ENCODE peak calls at places on chromosomes 7 and 10, in ten cellular contexts. K, J, Y, W, L, U, D, S, M and F are unnamed samples. For H3K9me3 and H3K36me3, the result is how much of the 10 kb centered on the place peaks cover.

GRCh38 chr7:107089627-107090026 is 45.1 kb downstream of the PRKAR2B start:
- DNase-seq in W (no peak), S (no peak), J (no peak), D (no peak), L (no peak), Y (no peak), M (no peak), K (no peak), U (no peak), F (no peak)

GRCh38 chr7:18566829-18567228 is 71.3 kb downstream of the HDAC9 start:
- DNase-seq in M (no peak), U (no peak), K (no peak), D (no peak), J (no peak), S (no peak), W (no peak), Y (no peak), L (no peak), F (no peak)

GRCh38 chr10:71548494-71548846 is 151.8 kb downstream of the CDH23 start:
- DNase-seq in J (no peak), Y (no peak), W (no peak), L (peak), S (no peak), U (no peak), M (no peak), D (no peak), K (no peak), F (no peak)

GRCh38 chr10:54577682-54578081 is 223.3 kb downstream of the PCDH15 start:
- DNase-seq in L (no peak), U (no peak), D (no peak), W (no peak), J (no peak), Y (no peak), M (no peak), S (no peak), K (no peak), F (no peak)

GRCh38 chr10:66281327-66281726 is 644.5 kb upstream of the LRRTM3 start:
- DNase-seq in D (no peak), M (no peak), J (no peak), Y (no peak), W (no peak), K (no peak), S (no peak), U (no peak), L (no peak), F (no peak)

GRCh38 chr10:110443239-110444008 is 54.3 kb upstream of the DUSP5 start:
- DNase-seq in D (no peak), U (no peak), J (no peak), Y (no peak), S (no peak), L (no peak), M (no peak), K (no peak), W (no peak), F (no peak)

GRCh38 chr10:35268791-35269257 is 67.5 kb upstream of the CCNY start:
- DNase-seq in J (peak), D (no peak), M (no peak), W (no peak), L (no peak), S (no peak), K (no peak), Y (no peak), U (no peak), F (no peak)

GRCh38 chr10:119495061-119495505 is 47.4 kb downstream of the RGS10 start:
- DNase-seq in S (no peak), Y (no peak), W (no peak), K (no peak), U (no peak), J (no peak), M (no peak), D (no peak), L (peak), F (no peak)

GRCh38 chr7:129161524-129161923 is 17.0 kb downstream of the TSPAN33 start:
- DNase-seq in M (no peak), K (no peak), J (no peak), U (no peak), S (no peak), W (no peak), L (no peak), Y (no peak), D (no peak), F (no peak)

GRCh38 chr10:121495719-121496118 is 102.5 kb downstream of the FGFR2 start:
- DNase-seq in S (peak), W (no peak), J (no peak), M (peak), Y (no peak), L (no peak), K (no peak), U (no peak), D (no peak), F (no peak)

GRCh38 chr7:92793656-92794205 is 42.6 kb downstream of the CDK6 start:
- DNase-seq in S (no peak), D (no peak), J (no peak), W (no peak), U (no peak), K (no peak), Y (no peak), L (no peak), M (no peak), F (no peak)

GRCh38 chr10:114876602-114877300 is 55.2 kb downstream of the FHIP2A start:
- DNase-seq in K (peak), W (peak), D (peak), M (peak), L (peak), J (peak), U (peak), S (peak), Y (no peak), F (peak)

GRCh38 chr10:60441515-60441914 is 51.8 kb upstream of the ANK3 start:
- DNase-seq in K (no peak), Y (no peak), S (no peak), L (peak), U (no peak), W (no peak), M (no peak), J (peak), D (no peak), F (no peak)

GRCh38 chr7:66950763-66951162 is 29.7 kb downstream of the TMEM248 start:
- DNase-seq in L (peak), U (no peak), S (no peak), D (no peak), J (peak), M (no peak), Y (no peak), K (no peak), W (peak), F (peak)

GRCh38 chr7:12210179-12211053 is 678 bp upstream of the TMEM106B start:
- DNase-seq in W (peak), K (peak), J (peak), D (no peak), L (no peak), M (peak), Y (no peak), U (peak), S (peak), F (no peak)

DNA sequence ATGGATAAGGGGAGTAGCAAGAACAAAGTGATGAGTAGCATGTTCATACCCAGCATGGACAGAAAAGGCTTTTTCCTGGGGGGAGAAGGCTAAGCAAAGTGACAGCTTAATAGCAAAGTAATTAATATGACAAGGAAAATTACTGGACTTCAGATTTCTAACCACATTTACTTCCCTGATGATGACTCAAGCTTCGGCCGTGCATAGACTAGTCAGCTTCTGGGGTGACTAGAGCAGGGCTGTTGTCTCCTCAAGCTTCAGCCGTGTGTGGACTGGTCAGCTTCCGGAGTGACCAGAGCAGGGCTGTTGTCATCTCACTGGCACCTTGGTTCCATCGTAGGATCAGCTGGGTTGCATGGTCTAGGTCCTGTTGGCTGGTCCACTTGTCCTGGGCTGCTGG is 2.1 kb upstream of the ZNF117 start:
- DNase-seq in M (no peak), L (peak), Y (no peak), D (no peak), U (no peak), W (no peak), S (no peak), J (peak), K (no peak), F (no peak)
- H3K9me3 ChIP-seq in M (under half), L (under half), Y (under half), D (under half), U (under half), W (under half), S (half or more), J (under half), K (under half), F (under half)

GRCh38 chr7:135944753-135945152 is 32.4 kb downstream of the MTPN start:
- DNase-seq in M (no peak), W (no peak), D (no peak), U (no peak), L (no peak), K (no peak), J (no peak), Y (no peak), S (no peak), F (no peak)

GRCh38 chr7:135946289-135947055 is 30.7 kb downstream of the MTPN start:
- DNase-seq in U (no peak), K (no peak), J (no peak), D (no peak), Y (no peak), W (no peak), S (no peak), M (no peak), L (no peak), F (no peak)

GRCh38 chr7:135950972-135951371 is 26.2 kb downstream of the MTPN start:
- DNase-seq in J (no peak), W (no peak), U (no peak), K (no peak), Y (no peak), M (no peak), L (no peak), S (no peak), D (no peak), F (no peak)

GRCh38 chr7:135956393-135956792 is 20.8 kb downstream of the MTPN start:
- DNase-seq in Y (no peak), K (no peak), W (no peak), U (no peak), J (no peak), M (no peak), D (no peak), S (no peak), L (no peak), F (no peak)

DNA sequence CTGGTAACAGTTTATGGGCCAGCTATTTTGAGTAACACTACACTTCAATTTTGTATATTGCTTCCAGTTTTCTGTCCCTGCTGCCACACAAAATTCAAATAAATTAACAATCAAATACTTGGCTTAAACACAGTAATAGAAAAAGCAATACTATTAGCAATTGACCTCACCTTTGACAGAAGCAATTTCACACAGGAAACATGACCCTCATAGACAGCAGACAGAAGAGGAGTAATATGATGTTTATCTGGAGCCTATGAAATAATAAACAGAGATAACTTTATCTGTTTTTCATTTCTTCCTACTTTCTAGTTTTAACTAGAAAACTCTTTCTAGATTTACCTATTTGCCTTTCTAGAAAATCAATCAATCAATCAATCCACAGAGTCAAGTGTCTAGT is 26.7 kb downstream of the MTPN start:
- DNase-seq in S (no peak), D (no peak), M (no peak), L (no peak), K (no peak), Y (no peak), J (no peak), W (no peak), U (no peak), F (no peak)
- H3K36me3 ChIP-seq in S (under half), D (under half), M (under half), L (half or more), K (under half), Y (under half), J (under half), W (under half), U (under half), F (half or more)

GRCh38 chr7:142773937-142774744 is 3.4 kb downstream of the PRSS2 start:
- DNase-seq in U (no peak), L (no peak), Y (no peak), M (no peak), K (no peak), J (no peak), W (no peak), D (no peak), S (no peak), F (no peak)
- H3K27ac ChIP-seq in U (no peak), L (no peak), Y (peak), M (no peak), K (no peak), J (no peak), W (no peak), D (no peak), S (no peak), F (no peak)

GRCh38 chr7:147394329-147394728 is 1196.2 kb upstream of the C7orf33 start:
- DNase-seq in J (no peak), L (no peak), K (no peak), W (no peak), M (no peak), Y (no peak), D (no peak), S (no peak), U (no peak), F (no peak)
- H3K9me3 ChIP-seq in J (under half), L (under half), K (under half), W (under half), M (under half), Y (under half), D (under half), S (under half), U (under half), F (under half)

DNA sequence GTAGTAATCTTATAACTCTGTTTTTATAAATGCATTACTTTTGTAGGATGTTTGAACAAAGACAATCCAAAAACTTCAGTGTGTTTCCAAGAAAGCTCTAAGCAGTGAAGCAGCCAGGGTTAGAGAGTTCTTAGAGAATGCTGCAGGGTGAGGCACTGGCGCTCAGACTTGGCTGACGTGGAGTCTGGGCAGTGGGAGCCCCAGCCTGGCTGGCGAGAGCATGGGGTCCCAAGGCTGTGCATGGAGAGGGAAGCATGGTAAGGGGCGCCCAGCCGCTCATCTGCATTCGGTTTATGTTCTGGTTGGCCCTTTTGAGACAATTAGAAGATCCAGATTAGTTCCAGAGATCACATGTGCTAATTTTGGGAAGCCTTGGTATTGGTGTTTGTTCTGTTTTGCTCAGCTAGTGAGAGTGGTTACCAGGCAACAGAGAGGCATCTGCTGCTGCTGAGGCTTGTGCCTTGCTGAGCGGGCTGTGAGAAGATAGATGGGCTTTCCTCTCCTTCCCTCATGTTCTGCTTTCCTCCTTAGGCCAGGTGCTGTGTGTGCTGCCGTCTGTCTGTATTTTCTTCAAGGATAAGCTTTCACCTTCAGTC is 10.3 kb downstream of the SUN1 start:
- DNase-seq in W (no peak), J (no peak), L (peak), K (no peak), S (peak), D (no peak), M (no peak), Y (no peak), U (no peak), F (peak)
- H3K36me3 ChIP-seq in W (under half), J (under half), L (under half), K (under half), S (half or more), D (half or more), M (under half), Y (under half), U (half or more), F (half or more)

DNA sequence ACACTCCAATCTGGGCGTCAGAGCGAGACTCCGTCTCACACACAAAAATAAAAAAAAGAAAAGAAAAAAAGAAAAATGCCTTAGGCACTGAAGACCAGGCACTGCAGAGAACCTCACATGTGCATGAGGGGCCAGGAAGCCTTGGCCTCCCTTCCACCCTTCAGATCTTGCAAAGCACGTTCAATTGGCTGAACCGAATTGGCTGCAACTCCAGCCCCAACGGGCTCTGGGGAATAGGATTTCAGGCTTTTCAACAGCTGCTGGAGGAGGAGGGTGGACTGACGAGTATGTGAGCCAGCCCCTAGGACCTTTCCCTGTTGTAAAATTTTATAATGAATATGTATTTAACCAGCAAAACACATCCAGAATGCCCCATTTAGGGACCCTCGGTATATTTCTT is 16.7 kb downstream of the TMEM120A start:
- DNase-seq in M (no peak), J (no peak), S (no peak), U (peak), W (no peak), K (no peak), L (no peak), D (peak), Y (no peak), F (no peak)
- H3K27ac ChIP-seq in M (no peak), J (no peak), S (no peak), U (no peak), W (no peak), K (no peak), L (no peak), D (peak), Y (no peak), F (no peak)

GRCh38 chr7:137656850-137657232 is 189.9 kb downstream of the DGKI start:
- DNase-seq in K (no peak), L (peak), U (no peak), J (no peak), S (no peak), M (no peak), W (no peak), Y (no peak), D (no peak), F (no peak)

GRCh38 chr7:137664846-137665245 is 181.9 kb downstream of the DGKI start:
- DNase-seq in M (no peak), D (no peak), K (no peak), U (no peak), J (no peak), S (no peak), Y (no peak), L (no peak), W (no peak), F (no peak)

GRCh38 chr7:137658194-137658900 is 188.4 kb downstream of the DGKI start:
- DNase-seq in D (no peak), U (no peak), J (no peak), Y (no peak), W (no peak), K (no peak), S (no peak), L (no peak), M (no peak), F (no peak)

GRCh38 chr7:137657476-137658193 is 189.1 kb downstream of the DGKI start:
- DNase-seq in U (no peak), K (no peak), W (no peak), Y (no peak), S (no peak), M (no peak), D (no peak), J (no peak), L (no peak), F (no peak)

DNA sequence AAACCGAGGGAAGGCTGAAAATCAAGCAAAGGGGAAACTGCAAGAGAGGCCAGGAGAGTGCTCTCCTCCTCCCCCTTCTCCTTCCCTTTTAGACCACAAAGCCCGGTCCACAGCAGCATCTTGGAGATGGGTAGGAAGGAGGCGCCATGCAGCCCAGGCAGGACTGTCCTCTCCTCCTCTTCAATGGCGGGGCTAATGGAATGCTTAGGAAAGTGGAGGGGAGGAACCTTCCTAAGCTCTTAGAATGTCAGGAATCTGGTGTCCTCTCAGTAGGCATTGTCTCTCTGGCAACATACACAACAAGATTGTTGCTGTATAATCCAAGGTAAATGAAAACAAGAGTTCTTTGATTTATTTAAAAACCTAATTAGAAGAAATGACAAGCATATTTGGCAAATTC is 185.1 kb downstream of the DGKI start:
- DNase-seq in U (no peak), M (no peak), K (no peak), L (no peak), J (no peak), D (no peak), S (no peak), W (no peak), Y (no peak), F (no peak)
- H3K9me3 ChIP-seq in U (under half), M (under half), K (under half), L (under half), J (under half), D (under half), S (under half), W (under half), Y (under half), F (under half)

GRCh38 chr10:95536017-95536416 is 25.2 kb downstream of the SORBS1 start:
- DNase-seq in D (no peak), U (no peak), J (peak), W (no peak), M (no peak), S (no peak), Y (no peak), L (no peak), K (peak), F (no peak)
- H3K36me3 ChIP-seq in D (under half), U (under half), J (under half), W (under half), M (under half), S (under half), Y (under half), L (under half), K (under half), F (under half)